ENCODE peak calls at places on chromosomes 7 and 10, in nine cellular contexts. One of them, this sample, is unnamed.

GRCh38 chr10:87867453-87867852 is 4.0 kb downstream of the PTEN start:
- DNase-seq in AG04450: no peak
- DNase-seq in kidney: no peak
- DNase-seq in GM23248: no peak
- DNase-seq in breast epithelium: no peak
- DNase-seq in cardiac fibroblast: no peak
- DNase-seq in DND-41: no peak
- DNase-seq in Panc1: no peak
- DNase-seq in psoas muscle: no peak
- DNase-seq in this sample: no peak

GRCh38 chr7:95686109-95686508 is 86.2 kb upstream of the DYNC1I1 start:
- DNase-seq in GM23248: peak; percentile 81
- DNase-seq in Panc1: peak; percentile 54
- DNase-seq in psoas muscle: peak; percentile 46
- DNase-seq in DND-41: peak; percentile 18
- DNase-seq in kidney: no peak
- DNase-seq in breast epithelium: no peak
- DNase-seq in cardiac fibroblast: peak; percentile 84
- DNase-seq in AG04450: peak; percentile 11
- DNase-seq in this sample: no peak

GRCh38 chr7:22386865-22387264 is 29.9 kb upstream of the RAPGEF5 start:
- DNase-seq in GM23248: no peak
- DNase-seq in DND-41: no peak
- DNase-seq in cardiac fibroblast: no peak
- DNase-seq in psoas muscle: no peak
- DNase-seq in Panc1: no peak
- DNase-seq in AG04450: no peak
- DNase-seq in kidney: no peak
- DNase-seq in breast epithelium: no peak
- DNase-seq in this sample: no peak

GRCh38 chr10:71767420-71768035 is 5.8 kb downstream of the VSIR start:
- DNase-seq in DND-41: no peak
- DNase-seq in GM23248: peak; percentile 54
- DNase-seq in cardiac fibroblast: peak; percentile 78
- DNase-seq in AG04450: no peak
- DNase-seq in Panc1: no peak
- DNase-seq in psoas muscle: peak; percentile 74
- DNase-seq in kidney: peak; percentile 93
- DNase-seq in breast epithelium: no peak
- DNase-seq in this sample: no peak

GRCh38 chr7:155533827-155534690 is 12.3 kb downstream of the CNPY1 start:
- DNase-seq in kidney: peak; percentile 68
- DNase-seq in psoas muscle: no peak
- DNase-seq in cardiac fibroblast: peak; percentile 16
- DNase-seq in AG04450: no peak
- DNase-seq in DND-41: peak; percentile 23
- DNase-seq in Panc1: no peak
- DNase-seq in breast epithelium: no peak
- DNase-seq in GM23248: peak; percentile 16
- DNase-seq in this sample: no peak

GRCh38 chr10:46549171-46550075 is 7.0 kb downstream of the GPRIN2 start:
- DNase-seq in psoas muscle: peak; percentile 10
- DNase-seq in cardiac fibroblast: no peak
- DNase-seq in AG04450: no peak
- DNase-seq in GM23248: no peak
- DNase-seq in DND-41: peak; percentile 2
- DNase-seq in Panc1: no peak
- DNase-seq in breast epithelium: peak; percentile 51
- DNase-seq in kidney: peak; percentile 79
- DNase-seq in this sample: no peak

GRCh38 chr10:103852856-103853255 is 2.5 kb downstream of the SH3PXD2A start:
- DNase-seq in Panc1: no peak
- DNase-seq in GM23248: peak; percentile 70
- DNase-seq in kidney: no peak
- DNase-seq in cardiac fibroblast: peak; percentile 55
- DNase-seq in AG04450: no peak
- DNase-seq in DND-41: no peak
- DNase-seq in breast epithelium: no peak
- DNase-seq in psoas muscle: peak; percentile 23
- DNase-seq in this sample: no peak

GRCh38 chr10:29555091-29555745 is 79.6 kb downstream of the SVIL start:
- DNase-seq in breast epithelium: no peak
- DNase-seq in AG04450: no peak
- DNase-seq in Panc1: no peak
- DNase-seq in cardiac fibroblast: peak; percentile 19
- DNase-seq in DND-41: no peak
- DNase-seq in GM23248: peak; percentile 38
- DNase-seq in psoas muscle: no peak
- DNase-seq in kidney: no peak
- DNase-seq in this sample: no peak

GRCh38 chr7:36021367-36021766 is 131.7 kb upstream of the EEPD1 start:
- DNase-seq in psoas muscle: no peak
- DNase-seq in cardiac fibroblast: no peak
- DNase-seq in Panc1: no peak
- DNase-seq in GM23248: peak; percentile 10
- DNase-seq in kidney: no peak
- DNase-seq in breast epithelium: no peak
- DNase-seq in AG04450: no peak
- DNase-seq in DND-41: peak; percentile 9
- DNase-seq in this sample: peak; percentile 6

GRCh38 chr10:85936180-85936579 is 430.4 kb downstream of the GRID1 start:
- DNase-seq in GM23248: no peak
- DNase-seq in Panc1: no peak
- DNase-seq in psoas muscle: no peak
- DNase-seq in kidney: no peak
- DNase-seq in DND-41: no peak
- DNase-seq in AG04450: no peak
- DNase-seq in breast epithelium: no peak
- DNase-seq in cardiac fibroblast: no peak
- DNase-seq in this sample: no peak

GRCh38 chr10:48240196-48240595 is 34.3 kb downstream of the FRMPD2 start:
- DNase-seq in Panc1: no peak
- DNase-seq in AG04450: no peak
- DNase-seq in cardiac fibroblast: no peak
- DNase-seq in kidney: no peak
- DNase-seq in breast epithelium: no peak
- DNase-seq in psoas muscle: no peak
- DNase-seq in GM23248: no peak
- DNase-seq in DND-41: no peak
- DNase-seq in this sample: no peak

GRCh38 chr10:103812431-103812830 is 42.9 kb downstream of the SH3PXD2A start:
- DNase-seq in cardiac fibroblast: peak; percentile 24
- DNase-seq in psoas muscle: no peak
- DNase-seq in AG04450: no peak
- DNase-seq in DND-41: no peak
- DNase-seq in Panc1: no peak
- DNase-seq in breast epithelium: no peak
- DNase-seq in GM23248: no peak
- DNase-seq in kidney: no peak
- DNase-seq in this sample: no peak

GRCh38 chr10:112303528-112303927 is 20.3 kb downstream of the TECTB start:
- DNase-seq in DND-41: no peak
- DNase-seq in cardiac fibroblast: no peak
- DNase-seq in Panc1: no peak
- DNase-seq in breast epithelium: no peak
- DNase-seq in kidney: no peak
- DNase-seq in AG04450: no peak
- DNase-seq in GM23248: no peak
- DNase-seq in psoas muscle: no peak
- DNase-seq in this sample: no peak

DNA sequence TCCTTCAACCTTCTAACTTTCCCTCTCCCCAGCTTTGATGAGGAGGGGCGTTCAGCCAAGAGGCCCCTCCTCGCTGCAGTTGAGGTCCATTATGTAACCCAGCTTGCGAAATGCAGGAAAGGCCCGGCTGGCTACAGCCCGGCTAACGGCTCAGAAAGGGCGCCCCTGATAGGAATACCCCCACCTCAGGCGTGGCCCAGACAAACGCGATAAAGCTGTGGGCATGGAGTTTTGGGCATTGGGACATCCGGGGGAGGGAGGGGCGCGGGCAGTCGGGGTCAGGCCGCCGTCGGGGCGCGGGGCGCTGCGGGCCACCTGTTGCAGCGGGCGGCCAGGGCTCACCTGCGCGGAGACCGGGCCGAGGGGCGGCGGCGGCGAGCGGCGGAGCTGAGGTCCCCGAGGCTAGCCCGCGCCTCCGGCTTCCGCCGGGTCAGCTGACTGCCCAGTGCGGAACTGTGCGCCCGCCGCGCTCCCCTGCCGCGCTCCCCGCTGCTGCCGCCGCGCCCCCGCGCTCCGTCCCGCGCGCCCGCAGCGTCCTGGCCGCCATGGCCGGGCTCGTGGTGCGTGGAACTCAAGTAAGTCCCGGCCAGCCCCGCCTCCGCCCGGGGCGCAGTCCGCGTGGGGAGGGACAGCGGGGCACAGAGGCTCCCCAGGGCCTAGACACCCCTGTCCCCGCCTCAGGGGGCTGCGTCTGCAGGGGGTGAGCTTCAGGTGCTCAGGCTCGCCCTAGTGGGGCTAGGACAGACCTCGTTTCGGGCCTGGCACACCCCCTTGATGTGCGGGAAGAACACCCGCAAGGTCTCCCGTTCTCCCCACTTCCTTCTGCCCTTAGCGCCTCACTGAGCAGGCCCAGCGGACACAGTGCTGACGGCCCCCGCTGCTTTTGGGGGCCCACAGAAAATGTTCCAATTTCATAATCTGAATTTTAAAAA is at the start of gene LRMDA:
- DNase-seq in breast epithelium: no peak
- DNase-seq in psoas muscle: peak; percentile 42
- DNase-seq in Panc1: no peak
- DNase-seq in cardiac fibroblast: peak; percentile 22
- DNase-seq in kidney: peak; percentile 80
- DNase-seq in AG04450: no peak
- DNase-seq in GM23248: peak; percentile 53
- DNase-seq in DND-41: no peak
- DNase-seq in this sample: no peak
- H3K4me3 ChIP-seq in breast epithelium: peak within 1 kb of the TSS; percentile 63
- H3K4me3 ChIP-seq in psoas muscle: peak within 1 kb of the TSS; percentile 70
- H3K4me3 ChIP-seq in Panc1: peak within 1 kb of the TSS; percentile 40
- H3K4me3 ChIP-seq in cardiac fibroblast: peak within 1 kb of the TSS; percentile 36
- H3K4me3 ChIP-seq in kidney: peak within 1 kb of the TSS; percentile 55
- H3K4me3 ChIP-seq in AG04450: peak within 1 kb of the TSS; percentile 47
- H3K4me3 ChIP-seq in GM23248: peak within 1 kb of the TSS; percentile 66
- H3K4me3 ChIP-seq in DND-41: no peak within 1 kb of the TSS
- H3K4me3 ChIP-seq in this sample: no peak within 1 kb of the TSS

GRCh38 chr10:114684822-114685209 is 26.7 kb upstream of the ABLIM1 start:
- DNase-seq in kidney: no peak
- DNase-seq in DND-41: no peak
- DNase-seq in psoas muscle: no peak
- DNase-seq in Panc1: no peak
- DNase-seq in AG04450: peak; percentile 39
- DNase-seq in cardiac fibroblast: peak; percentile 74
- DNase-seq in breast epithelium: no peak
- DNase-seq in GM23248: peak; percentile 84
- DNase-seq in this sample: no peak
- H3K4me3 ChIP-seq in kidney: peak overlapping the region; percentile 49
- H3K4me3 ChIP-seq in DND-41: no peak overlapping the region
- H3K4me3 ChIP-seq in psoas muscle: no peak overlapping the region
- H3K4me3 ChIP-seq in Panc1: peak overlapping the region; percentile 48
- H3K4me3 ChIP-seq in AG04450: no peak overlapping the region
- H3K4me3 ChIP-seq in cardiac fibroblast: no peak overlapping the region
- H3K4me3 ChIP-seq in breast epithelium: no peak overlapping the region
- H3K4me3 ChIP-seq in GM23248: peak overlapping the region; percentile 58
- H3K4me3 ChIP-seq in this sample: no peak overlapping the region

GRCh38 chr10:110765513-110766375 is 106.0 kb upstream of the PDCD4 start:
- DNase-seq in cardiac fibroblast: no peak
- DNase-seq in Panc1: peak; percentile 8
- DNase-seq in psoas muscle: no peak
- DNase-seq in DND-41: no peak
- DNase-seq in breast epithelium: no peak
- DNase-seq in AG04450: no peak
- DNase-seq in GM23248: peak; percentile 46
- DNase-seq in kidney: no peak
- DNase-seq in this sample: no peak

GRCh38 chr10:110762109-110762848 is 109.4 kb upstream of the PDCD4 start:
- DNase-seq in kidney: no peak
- DNase-seq in psoas muscle: no peak
- DNase-seq in DND-41: no peak
- DNase-seq in GM23248: no peak
- DNase-seq in Panc1: no peak
- DNase-seq in cardiac fibroblast: no peak
- DNase-seq in AG04450: no peak
- DNase-seq in breast epithelium: no peak
- DNase-seq in this sample: no peak

GRCh38 chr10:110764378-110764777 is 107.3 kb upstream of the PDCD4 start:
- DNase-seq in Panc1: no peak
- DNase-seq in kidney: no peak
- DNase-seq in DND-41: no peak
- DNase-seq in AG04450: no peak
- DNase-seq in GM23248: peak; percentile 44
- DNase-seq in psoas muscle: no peak
- DNase-seq in breast epithelium: no peak
- DNase-seq in cardiac fibroblast: no peak
- DNase-seq in this sample: no peak

GRCh38 chr10:110764793-110765512 is 106.8 kb upstream of the PDCD4 start:
- DNase-seq in cardiac fibroblast: no peak
- DNase-seq in kidney: no peak
- DNase-seq in GM23248: no peak
- DNase-seq in Panc1: no peak
- DNase-seq in AG04450: no peak
- DNase-seq in psoas muscle: no peak
- DNase-seq in DND-41: no peak
- DNase-seq in breast epithelium: no peak
- DNase-seq in this sample: no peak

DNA sequence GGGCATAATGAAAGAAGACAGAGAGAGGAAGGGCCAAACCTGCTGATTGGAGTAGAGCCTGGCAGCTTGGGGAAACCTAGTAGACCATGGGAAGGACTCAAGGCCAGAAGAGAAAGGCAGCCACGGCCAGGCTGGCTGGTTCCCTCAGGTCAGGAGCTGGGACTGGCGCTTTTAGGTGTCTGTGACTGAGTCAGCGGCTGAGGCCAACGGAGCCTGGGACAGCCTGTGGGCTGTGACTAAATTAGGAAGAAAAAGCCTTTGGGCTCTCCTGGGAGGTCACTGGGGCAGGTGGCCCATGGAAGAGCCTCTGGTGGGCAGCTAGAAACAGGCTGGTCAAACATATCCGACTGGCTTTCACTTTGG is 108.9 kb upstream of the PDCD4 start:
- DNase-seq in AG04450: no peak
- DNase-seq in psoas muscle: no peak
- DNase-seq in GM23248: no peak
- DNase-seq in kidney: no peak
- DNase-seq in cardiac fibroblast: no peak
- DNase-seq in Panc1: no peak
- DNase-seq in breast epithelium: no peak
- DNase-seq in DND-41: no peak
- DNase-seq in this sample: no peak
- H3K4me3 ChIP-seq in AG04450: no peak overlapping the region
- H3K4me3 ChIP-seq in psoas muscle: peak overlapping the region; percentile 60
- H3K4me3 ChIP-seq in GM23248: no peak overlapping the region
- H3K4me3 ChIP-seq in kidney: no peak overlapping the region
- H3K4me3 ChIP-seq in cardiac fibroblast: no peak overlapping the region
- H3K4me3 ChIP-seq in Panc1: no peak overlapping the region
- H3K4me3 ChIP-seq in breast epithelium: no peak overlapping the region
- H3K4me3 ChIP-seq in DND-41: no peak overlapping the region
- H3K4me3 ChIP-seq in this sample: no peak overlapping the region

DNA sequence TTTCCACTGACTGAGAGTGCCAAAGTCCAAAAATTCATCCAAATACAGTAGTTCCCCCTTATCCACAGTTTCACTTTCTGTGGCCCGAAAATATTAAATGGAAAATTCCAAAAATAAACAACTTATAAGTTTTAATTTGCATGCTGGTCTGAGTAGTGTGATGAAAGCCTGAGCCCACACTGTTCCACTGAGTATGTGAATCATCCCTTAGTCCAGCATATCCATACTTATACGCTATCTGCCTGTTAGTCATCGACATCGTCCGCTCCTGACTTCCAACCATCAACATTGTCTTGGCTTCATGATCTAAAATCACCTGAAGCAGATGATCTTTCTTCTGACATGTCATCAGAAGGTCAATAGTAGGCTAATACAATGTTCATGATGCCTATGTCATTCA is 238.3 kb upstream of the CSTF2T start:
- DNase-seq in psoas muscle: no peak
- DNase-seq in Panc1: no peak
- DNase-seq in AG04450: peak; percentile 41
- DNase-seq in DND-41: no peak
- DNase-seq in kidney: no peak
- DNase-seq in cardiac fibroblast: peak; percentile 65
- DNase-seq in breast epithelium: no peak
- DNase-seq in GM23248: peak; percentile 82
- DNase-seq in this sample: no peak
- H3K4me3 ChIP-seq in psoas muscle: no peak overlapping the region
- H3K4me3 ChIP-seq in Panc1: no peak overlapping the region
- H3K4me3 ChIP-seq in AG04450: peak overlapping the region; percentile 38
- H3K4me3 ChIP-seq in DND-41: no peak overlapping the region
- H3K4me3 ChIP-seq in kidney: no peak overlapping the region
- H3K4me3 ChIP-seq in cardiac fibroblast: no peak overlapping the region
- H3K4me3 ChIP-seq in breast epithelium: no peak overlapping the region
- H3K4me3 ChIP-seq in GM23248: peak overlapping the region; percentile 56
- H3K4me3 ChIP-seq in this sample: no peak overlapping the region

This sample was measured in HFF-Myc.